ENCODE peak calls at places on chromosomes 6 and 20, in seven cellular contexts. A is fibroblast of the aortic adventitia, I is adipocyte, U is mesendoderm, K is GM23248, Y is MM.1S, T is cardiac fibroblast. Q is an unnamed sample.

GRCh38 chr6:5282191-5282623 is 20.9 kb downstream of the FARS2 start:
- DNase-seq in A (no peak), I (no peak), U (peak; percentile 26), K (no peak), Y (no peak), T (no peak), Q (no peak)

GRCh38 chr20:23136893-23137745 is 51.0 kb upstream of the CD93 start:
- DNase-seq in A (no peak), I (no peak), U (peak; percentile 33), K (no peak), Y (no peak), T (no peak), Q (peak; percentile 91)

GRCh38 chr6:106927531-106928398 is 46.8 kb downstream of the CD24 start:
- DNase-seq in A (peak; percentile 47), I (peak; percentile 43), U (peak; percentile 60), K (peak; percentile 48), Y (peak; percentile 53), T (peak; percentile 50), Q (peak; percentile 41)

GRCh38 chr6:106804238-106805016 is 170.1 kb downstream of the CD24 start:
- DNase-seq in A (no peak), I (no peak), U (peak; percentile 95), K (no peak), Y (no peak), T (no peak), Q (no peak)

GRCh38 chr20:38472513-38473352 is at the start of gene RALGAPB:
- DNase-seq in A (peak; percentile 98), I (peak; percentile 100), U (peak; percentile 99), K (peak; percentile 99), Y (peak; percentile 99), T (peak; percentile 98), Q (peak; percentile 99)

GRCh38 chr6:120735641-120736040 is 598.6 kb downstream of the TBC1D32 start:
- DNase-seq in A (no peak), I (no peak), U (no peak), K (no peak), Y (no peak), T (peak; percentile 0), Q (peak; percentile 89)

GRCh38 chr20:24376523-24377085 is 92.8 kb upstream of the SYNDIG1 start:
- DNase-seq in A (peak; percentile 73), I (peak; percentile 80), U (no peak), K (peak; percentile 56), Y (no peak), T (peak; percentile 56), Q (peak; percentile 60)

GRCh38 chr6:69976591-69977090 is 110.3 kb downstream of the COL19A1 start:
- DNase-seq in A (no peak), I (no peak), U (peak; percentile 79), K (no peak), Y (no peak), T (peak; percentile 22), Q (peak; percentile 59)

GRCh38 chr6:140779991-140780596 is 1352.6 kb upstream of the GJE1 start:
- DNase-seq in A (no peak), I (no peak), U (no peak), K (no peak), Y (no peak), T (peak; percentile 12), Q (peak; percentile 76)

GRCh38 chr20:11195899-11196558 is 522.2 kb upstream of the JAG1 start:
- DNase-seq in A (peak; percentile 41), I (peak; percentile 24), U (no peak), K (peak; percentile 74), Y (no peak), T (peak; percentile 87), Q (peak; percentile 92)

GRCh38 chr6:91098006-91098405 is 511.1 kb upstream of the MAP3K7 start:
- DNase-seq in A (no peak), I (no peak), U (no peak), K (no peak), Y (no peak), T (no peak), Q (no peak)

GRCh38 chr6:43951063-43951755 is 176.0 kb downstream of the MRPL14 start:
- DNase-seq in A (no peak), I (peak; percentile 51), U (peak; percentile 90), K (peak; percentile 45), Y (peak; percentile 10), T (peak; percentile 32), Q (no peak)

GRCh38 chr6:160962835-160963623 is 28.5 kb upstream of the MAP3K4 start:
- DNase-seq in A (no peak), I (no peak), U (no peak), K (no peak), Y (no peak), T (no peak), Q (no peak)

GRCh38 chr20:19932170-19932667 is 84.9 kb upstream of the NAA20 start:
- DNase-seq in A (peak; percentile 96), I (peak; percentile 68), U (no peak), K (peak; percentile 93), Y (no peak), T (peak; percentile 90), Q (no peak)

GRCh38 chr6:121965739-121966138 is 433.7 kb upstream of the HSF2 start:
- DNase-seq in A (peak; percentile 31), I (no peak), U (no peak), K (peak; percentile 84), Y (no peak), T (no peak), Q (no peak)

GRCh38 chr6:107264357-107264831 is 149.1 kb upstream of the BEND3 start:
- DNase-seq in A (peak; percentile 63), I (peak; percentile 24), U (no peak), K (peak; percentile 83), Y (no peak), T (peak; percentile 88), Q (peak; percentile 91)

GRCh38 chr6:37889015-37889885 is 69.7 kb downstream of the ZFAND3 start:
- DNase-seq in A (peak; percentile 54), I (no peak), U (no peak), K (peak; percentile 53), Y (no peak), T (peak; percentile 23), Q (peak; percentile 55)

GRCh38 chr6:52725530-52726192 is 37.6 kb downstream of the GSTA2 start:
- DNase-seq in A (peak; percentile 37), I (peak; percentile 48), U (no peak), K (peak; percentile 74), Y (no peak), T (peak; percentile 33), Q (peak; percentile 93)

GRCh38 chr6:97361286-97361685 is 78.3 kb upstream of the MMS22L start:
- DNase-seq in A (no peak), I (peak; percentile 29), U (no peak), K (peak; percentile 2), Y (no peak), T (peak; percentile 37), Q (peak; percentile 25)

GRCh38 chr6:31057426-31058003 is 47.2 kb downstream of the MUC22 start:
- DNase-seq in A (peak; percentile 66), I (peak; percentile 54), U (no peak), K (peak; percentile 72), Y (no peak), T (peak; percentile 59), Q (peak; percentile 63)

GRCh38 chr6:139577991-139578604 is 203.7 kb upstream of the CITED2 start:
- DNase-seq in A (peak; percentile 92), I (peak; percentile 92), U (peak; percentile 57), K (peak; percentile 95), Y (no peak), T (peak; percentile 92), Q (peak; percentile 94)

GRCh38 chr6:33428891-33429744 is 9.3 kb downstream of the SYNGAP1 start:
- DNase-seq in A (no peak), I (no peak), U (no peak), K (no peak), Y (no peak), T (no peak), Q (no peak)
- H3K4me3 ChIP-seq in A (peak overlapping the region; percentile 74), I (peak overlapping the region; percentile 76), U (no peak overlapping the region), K (peak overlapping the region; percentile 89), Y (no peak overlapping the region), T (no peak overlapping the region), Q (no peak overlapping the region)

GRCh38 chr6:132512638-132513632 is at the start of gene STX7:
- DNase-seq in A (peak; percentile 84), I (peak; percentile 95), U (peak; percentile 91), K (peak; percentile 96), Y (peak; percentile 93), T (peak; percentile 92), Q (peak; percentile 92)

GRCh38 chr6:132512342-132512637 is 626 bp downstream of the STX7 start:
- DNase-seq in A (no peak), I (no peak), U (no peak), K (no peak), Y (no peak), T (no peak), Q (no peak)

GRCh38 chr6:132511836-132512230 is 1.1 kb downstream of the STX7 start:
- DNase-seq in A (no peak), I (no peak), U (no peak), K (no peak), Y (no peak), T (no peak), Q (peak; percentile 8)

GRCh38 chr6:132515386-132515785 is 2.5 kb upstream of the STX7 start:
- DNase-seq in A (peak; percentile 32), I (peak; percentile 68), U (no peak), K (peak; percentile 18), Y (no peak), T (no peak), Q (no peak)

GRCh38 chr6:132513821-132514545 is 1.1 kb upstream of the STX7 start:
- DNase-seq in A (peak; percentile 68), I (peak; percentile 77), U (no peak), K (no peak), Y (peak; percentile 39), T (peak; percentile 37), Q (peak; percentile 8)
- H3K4me3 ChIP-seq in A (no peak overlapping the region), I (peak overlapping the region; percentile 96), U (no peak overlapping the region), K (peak overlapping the region; percentile 93), Y (peak overlapping the region; percentile 90), T (no peak overlapping the region), Q (no peak overlapping the region)

GRCh38 chr6:144334150-144334708 is 49.1 kb downstream of the UTRN start:
- DNase-seq in A (no peak), I (no peak), U (no peak), K (no peak), Y (peak; percentile 80), T (no peak), Q (no peak)

GRCh38 chr6:144330588-144330987 is 45.5 kb downstream of the UTRN start:
- DNase-seq in A (no peak), I (no peak), U (peak; percentile 98), K (no peak), Y (no peak), T (no peak), Q (peak; percentile 76)

GRCh38 chr6:144330017-144330416 is 44.9 kb downstream of the UTRN start:
- DNase-seq in A (no peak), I (no peak), U (no peak), K (no peak), Y (no peak), T (no peak), Q (no peak)

GRCh38 chr6:144332177-144332576 is 47.0 kb downstream of the UTRN start:
- DNase-seq in A (no peak), I (no peak), U (no peak), K (no peak), Y (no peak), T (no peak), Q (no peak)

DNA sequence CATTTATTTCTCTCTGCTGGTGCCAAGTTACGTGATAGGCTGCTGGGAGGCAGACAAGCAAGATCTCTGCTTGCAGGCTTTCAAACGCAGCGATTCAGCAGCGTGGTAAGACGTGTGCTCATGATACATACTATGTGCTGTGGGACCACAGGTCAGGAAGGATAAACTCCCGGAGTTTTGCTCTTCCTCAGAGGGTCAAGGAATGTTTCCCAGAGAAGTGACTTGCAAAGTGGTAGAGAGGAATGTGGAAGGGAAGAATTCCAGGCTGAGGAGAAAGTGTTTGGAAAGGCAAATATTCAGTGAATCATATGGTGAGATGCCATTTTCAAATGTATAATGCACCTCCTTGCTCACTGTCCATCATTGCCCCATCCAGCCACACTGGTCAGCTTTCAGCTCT is 46.5 kb downstream of the UTRN start:
- DNase-seq in A (peak; percentile 57), I (no peak), U (peak; percentile 88), K (peak; percentile 40), Y (no peak), T (no peak), Q (peak; percentile 37)
- H3K4me3 ChIP-seq in A (no peak overlapping the region), I (no peak overlapping the region), U (no peak overlapping the region), K (no peak overlapping the region), Y (no peak overlapping the region), T (no peak overlapping the region), Q (peak overlapping the region; percentile 31)

GRCh38 chr6:33745558-33745957 is 1.1 kb downstream of the IP6K3 start:
- DNase-seq in A (no peak), I (no peak), U (no peak), K (peak; percentile 16), Y (no peak), T (no peak), Q (no peak)
- H3K4me3 ChIP-seq in A (no peak overlapping the region), I (no peak overlapping the region), U (no peak overlapping the region), K (no peak overlapping the region), Y (no peak overlapping the region), T (no peak overlapping the region), Q (no peak overlapping the region)

Q was measured in bronchial epithelial cell.